ENCODE peak calls at places on chromosomes 5 and 9, in seven cellular contexts. One of them, this sample, is unnamed.

GRCh38 chr5:60382761-60383160 is 317.2 kb downstream of the DEPDC1B start:
- DNase-seq in activated CD8-positive, alpha-beta memory T cell treated with anti-CD3 and anti-CD28 coated beads, Interleukin-2, amount 50 U/mL, for 48 hours: no peak
- DNase-seq in T-helper 1 cell: no peak
- DNase-seq in activated CD4-positive, alpha-beta T cell treated with anti-CD3 and anti-CD28 coated beads, Interleukin-2, amount 10 ng/mL, durations not matched to agents 7 days and 5 days: no peak
- DNase-seq in left cardiac atrium: no peak
- DNase-seq in HCEC 1CT: peak; percentile 65
- DNase-seq in activated CD4-positive, alpha-beta memory T cell treated with anti-CD3 and anti-CD28 coated beads, Interleukin-2, amount 10 ng/mL, durations not matched to agents 7 days and 5 days: no peak
- DNase-seq in this sample: no peak

GRCh38 chr5:89967806-89968444 is 441.6 kb downstream of the CETN3 start:
- DNase-seq in T-helper 1 cell: no peak
- DNase-seq in activated CD4-positive, alpha-beta T cell treated with anti-CD3 and anti-CD28 coated beads, Interleukin-2, amount 10 ng/mL, durations not matched to agents 7 days and 5 days: no peak
- DNase-seq in left cardiac atrium: no peak
- DNase-seq in HCEC 1CT: peak; percentile 59
- DNase-seq in activated CD4-positive, alpha-beta memory T cell treated with anti-CD3 and anti-CD28 coated beads, Interleukin-2, amount 10 ng/mL, durations not matched to agents 7 days and 5 days: no peak
- DNase-seq in activated CD8-positive, alpha-beta memory T cell treated with anti-CD3 and anti-CD28 coated beads, Interleukin-2, amount 50 U/mL, for 48 hours: no peak
- DNase-seq in this sample: no peak

GRCh38 chr5:108266235-108266634 is 115.7 kb downstream of the FBXL17 start:
- DNase-seq in activated CD4-positive, alpha-beta memory T cell treated with anti-CD3 and anti-CD28 coated beads, Interleukin-2, amount 10 ng/mL, durations not matched to agents 7 days and 5 days: no peak
- DNase-seq in activated CD4-positive, alpha-beta T cell treated with anti-CD3 and anti-CD28 coated beads, Interleukin-2, amount 10 ng/mL, durations not matched to agents 7 days and 5 days: no peak
- DNase-seq in T-helper 1 cell: no peak
- DNase-seq in left cardiac atrium: no peak
- DNase-seq in activated CD8-positive, alpha-beta memory T cell treated with anti-CD3 and anti-CD28 coated beads, Interleukin-2, amount 50 U/mL, for 48 hours: no peak
- DNase-seq in HCEC 1CT: peak; percentile 38
- DNase-seq in this sample: no peak

GRCh38 chr9:107683566-107683965 is 194.0 kb upstream of the KLF4 start:
- DNase-seq in left cardiac atrium: no peak
- DNase-seq in activated CD4-positive, alpha-beta memory T cell treated with anti-CD3 and anti-CD28 coated beads, Interleukin-2, amount 10 ng/mL, durations not matched to agents 7 days and 5 days: no peak
- DNase-seq in T-helper 1 cell: no peak
- DNase-seq in activated CD8-positive, alpha-beta memory T cell treated with anti-CD3 and anti-CD28 coated beads, Interleukin-2, amount 50 U/mL, for 48 hours: no peak
- DNase-seq in HCEC 1CT: no peak
- DNase-seq in activated CD4-positive, alpha-beta T cell treated with anti-CD3 and anti-CD28 coated beads, Interleukin-2, amount 10 ng/mL, durations not matched to agents 7 days and 5 days: no peak
- DNase-seq in this sample: no peak

GRCh38 chr5:125338804-125339203 is 592.4 kb upstream of the ZNF608 start:
- DNase-seq in left cardiac atrium: no peak
- DNase-seq in activated CD4-positive, alpha-beta memory T cell treated with anti-CD3 and anti-CD28 coated beads, Interleukin-2, amount 10 ng/mL, durations not matched to agents 7 days and 5 days: no peak
- DNase-seq in T-helper 1 cell: no peak
- DNase-seq in HCEC 1CT: no peak
- DNase-seq in activated CD4-positive, alpha-beta T cell treated with anti-CD3 and anti-CD28 coated beads, Interleukin-2, amount 10 ng/mL, durations not matched to agents 7 days and 5 days: no peak
- DNase-seq in activated CD8-positive, alpha-beta memory T cell treated with anti-CD3 and anti-CD28 coated beads, Interleukin-2, amount 50 U/mL, for 48 hours: no peak
- DNase-seq in this sample: no peak

GRCh38 chr9:35980289-35981011 is 22.5 kb upstream of the OR2S2 start:
- DNase-seq in HCEC 1CT: no peak
- DNase-seq in T-helper 1 cell: no peak
- DNase-seq in left cardiac atrium: no peak
- DNase-seq in activated CD8-positive, alpha-beta memory T cell treated with anti-CD3 and anti-CD28 coated beads, Interleukin-2, amount 50 U/mL, for 48 hours: no peak
- DNase-seq in activated CD4-positive, alpha-beta memory T cell treated with anti-CD3 and anti-CD28 coated beads, Interleukin-2, amount 10 ng/mL, durations not matched to agents 7 days and 5 days: no peak
- DNase-seq in activated CD4-positive, alpha-beta T cell treated with anti-CD3 and anti-CD28 coated beads, Interleukin-2, amount 10 ng/mL, durations not matched to agents 7 days and 5 days: no peak
- DNase-seq in this sample: no peak

GRCh38 chr5:118479285-118479684 is 509.1 kb downstream of the DTWD2 start:
- DNase-seq in T-helper 1 cell: no peak
- DNase-seq in left cardiac atrium: peak; percentile 21
- DNase-seq in activated CD4-positive, alpha-beta memory T cell treated with anti-CD3 and anti-CD28 coated beads, Interleukin-2, amount 10 ng/mL, durations not matched to agents 7 days and 5 days: no peak
- DNase-seq in activated CD4-positive, alpha-beta T cell treated with anti-CD3 and anti-CD28 coated beads, Interleukin-2, amount 10 ng/mL, durations not matched to agents 7 days and 5 days: no peak
- DNase-seq in activated CD8-positive, alpha-beta memory T cell treated with anti-CD3 and anti-CD28 coated beads, Interleukin-2, amount 50 U/mL, for 48 hours: no peak
- DNase-seq in HCEC 1CT: no peak
- DNase-seq in this sample: no peak

GRCh38 chr5:146047396-146047795 is 58.0 kb downstream of the PLAC8L1 start:
- DNase-seq in HCEC 1CT: no peak
- DNase-seq in T-helper 1 cell: no peak
- DNase-seq in activated CD4-positive, alpha-beta T cell treated with anti-CD3 and anti-CD28 coated beads, Interleukin-2, amount 10 ng/mL, durations not matched to agents 7 days and 5 days: no peak
- DNase-seq in left cardiac atrium: no peak
- DNase-seq in activated CD8-positive, alpha-beta memory T cell treated with anti-CD3 and anti-CD28 coated beads, Interleukin-2, amount 50 U/mL, for 48 hours: no peak
- DNase-seq in activated CD4-positive, alpha-beta memory T cell treated with anti-CD3 and anti-CD28 coated beads, Interleukin-2, amount 10 ng/mL, durations not matched to agents 7 days and 5 days: no peak
- DNase-seq in this sample: no peak

GRCh38 chr5:99900302-99900811 is 634.8 kb upstream of the FAM174A start:
- DNase-seq in activated CD8-positive, alpha-beta memory T cell treated with anti-CD3 and anti-CD28 coated beads, Interleukin-2, amount 50 U/mL, for 48 hours: no peak
- DNase-seq in activated CD4-positive, alpha-beta memory T cell treated with anti-CD3 and anti-CD28 coated beads, Interleukin-2, amount 10 ng/mL, durations not matched to agents 7 days and 5 days: no peak
- DNase-seq in activated CD4-positive, alpha-beta T cell treated with anti-CD3 and anti-CD28 coated beads, Interleukin-2, amount 10 ng/mL, durations not matched to agents 7 days and 5 days: no peak
- DNase-seq in T-helper 1 cell: no peak
- DNase-seq in HCEC 1CT: no peak
- DNase-seq in left cardiac atrium: no peak
- DNase-seq in this sample: no peak

GRCh38 chr5:173010547-173011464 is 27.2 kb downstream of the ATP6V0E1 start:
- DNase-seq in HCEC 1CT: peak; percentile 51
- DNase-seq in T-helper 1 cell: no peak
- DNase-seq in activated CD4-positive, alpha-beta memory T cell treated with anti-CD3 and anti-CD28 coated beads, Interleukin-2, amount 10 ng/mL, durations not matched to agents 7 days and 5 days: no peak
- DNase-seq in activated CD4-positive, alpha-beta T cell treated with anti-CD3 and anti-CD28 coated beads, Interleukin-2, amount 10 ng/mL, durations not matched to agents 7 days and 5 days: no peak
- DNase-seq in activated CD8-positive, alpha-beta memory T cell treated with anti-CD3 and anti-CD28 coated beads, Interleukin-2, amount 50 U/mL, for 48 hours: peak; percentile 46
- DNase-seq in left cardiac atrium: peak; percentile 67
- DNase-seq in this sample: peak; percentile 70

GRCh38 chr5:44360919-44361625 is 28.1 kb downstream of the FGF10 start:
- DNase-seq in left cardiac atrium: no peak
- DNase-seq in activated CD4-positive, alpha-beta T cell treated with anti-CD3 and anti-CD28 coated beads, Interleukin-2, amount 10 ng/mL, durations not matched to agents 7 days and 5 days: no peak
- DNase-seq in activated CD4-positive, alpha-beta memory T cell treated with anti-CD3 and anti-CD28 coated beads, Interleukin-2, amount 10 ng/mL, durations not matched to agents 7 days and 5 days: no peak
- DNase-seq in HCEC 1CT: no peak
- DNase-seq in activated CD8-positive, alpha-beta memory T cell treated with anti-CD3 and anti-CD28 coated beads, Interleukin-2, amount 50 U/mL, for 48 hours: no peak
- DNase-seq in T-helper 1 cell: no peak
- DNase-seq in this sample: no peak